ENCODE peak calls at places on chromosomes 2 and 18, in seven cellular contexts. S is KBM-7; E is EL; I is bronchial epithelial cell; U is posterior cingulate gyrus; M is nucleus accumbens; D is stimulated activated CD8-positive, alpha-beta memory T cell treated with anti-CD3 and anti-CD28 coated beads, Interleukin-15, amount 100 ng/mL, for 1 hour. C is an unnamed sample.

GRCh38 chr2:48589170-48589767 is 28.4 kb upstream of the GTF2A1L start:
- DNase-seq in D (no peak), U (peak), I (peak), S (peak), E (peak), M (peak), C (peak)

GRCh38 chr2:160405077-160405865 is 88.3 kb downstream of the RBMS1 start:
- DNase-seq in D (no peak), E (no peak), U (no peak), S (no peak), M (no peak), I (no peak), C (no peak)

GRCh38 chr18:6683112-6683876 is 46.2 kb upstream of the ARHGAP28 start:
- DNase-seq in I (peak), S (no peak), E (no peak), M (no peak), D (no peak), U (no peak), C (no peak)

GRCh38 chr2:33322099-33322498 is 154.3 kb upstream of the RASGRP3 start:
- DNase-seq in E (peak), U (no peak), S (no peak), D (no peak), M (no peak), I (no peak), C (peak)

GRCh38 chr18:49728542-49728941 is 84.8 kb downstream of the ACAA2 start:
- DNase-seq in E (peak), I (peak), M (peak), U (peak), D (no peak), S (peak), C (peak)

GRCh38 chr18:5285326-5285725 is 10.2 kb downstream of the ZBTB14 start:
- DNase-seq in S (no peak), D (no peak), I (no peak), U (peak), M (no peak), E (no peak), C (no peak)

GRCh38 chr18:46333371-46334199 is 229.4 kb downstream of the HAUS1 start:
- DNase-seq in U (peak), E (no peak), M (peak), D (no peak), I (peak), S (no peak), C (peak)

GRCh38 chr2:201956361-201956760 is 77.3 kb upstream of the FZD7 start:
- DNase-seq in E (no peak), U (no peak), D (no peak), I (no peak), M (no peak), S (no peak), C (no peak)

GRCh38 chr18:34385306-34385705 is 160.6 kb upstream of the NOL4 start:
- DNase-seq in M (no peak), E (no peak), U (no peak), S (no peak), I (no peak), D (no peak), C (no peak)